ENCODE peak calls at places on chromosome X, in eight cellular contexts. A, K, W, Q, Y, E, C and P are unnamed samples.

GRCh38 chrX:132501606-132502005 is 12.8 kb upstream of the MBNL3 start:
- DNase-seq in A (no peak), K (no peak), W (no peak), Q (no peak), Y (no peak), E (no peak), C (no peak), P (no peak)

GRCh38 chrX:34058005-34058404 is 74.1 kb downstream of the FAM47A start:
- DNase-seq in A (no peak), K (no peak), W (no peak), Q (no peak), Y (no peak), E (no peak), C (no peak), P (no peak)

GRCh38 chrX:63784346-63784901 is 590 bp downstream of the ARHGEF9 start:
- DNase-seq in A (no peak), K (no peak), W (no peak), Q (peak; percentile 4), Y (no peak), E (no peak), C (peak; percentile 1), P (no peak)

GRCh38 chrX:150216716-150217115 is 146.4 kb upstream of the MAMLD1 start:
- DNase-seq in A (no peak), K (no peak), W (no peak), Q (no peak), Y (no peak), E (no peak), C (no peak), P (no peak)

GRCh38 chrX:2650865-2651264 is 40.2 kb upstream of the CD99 start:
- DNase-seq in A (no peak), K (no peak), W (no peak), Q (no peak), Y (no peak), E (no peak), C (no peak), P (no peak)

GRCh38 chrX:31384471-31384870 is 312.6 kb upstream of the FTHL17 start:
- DNase-seq in A (no peak), K (no peak), W (no peak), Q (no peak), Y (no peak), E (no peak), C (no peak), P (no peak)

GRCh38 chrX:118761950-118762725 is 34.7 kb downstream of the IL13RA1 start:
- DNase-seq in A (no peak), K (no peak), W (peak; percentile 1), Q (peak; percentile 35), Y (no peak), E (no peak), C (no peak), P (peak; percentile 2)

GRCh38 chrX:111098874-111099273 is 2.9 kb downstream of the PAK3 start:
- DNase-seq in A (peak; percentile 58), K (peak; percentile 75), W (peak; percentile 61), Q (peak; percentile 89), Y (peak; percentile 25), E (no peak), C (peak; percentile 63), P (peak; percentile 66)

GRCh38 chrX:826026-826425 is 195.4 kb downstream of the SHOX start:
- DNase-seq in A (no peak), K (no peak), W (no peak), Q (no peak), Y (peak; percentile 44), E (no peak), C (no peak), P (no peak)

GRCh38 chrX:1661048-1661921 is 46.4 kb downstream of the ASMT start:
- DNase-seq in A (peak; percentile 23), K (no peak), W (peak; percentile 97), Q (peak; percentile 80), Y (no peak), E (no peak), C (no peak), P (peak; percentile 98)

GRCh38 chrX:133151320-133151719 is 54.4 kb upstream of the USP26 start:
- DNase-seq in A (no peak), K (no peak), W (no peak), Q (no peak), Y (no peak), E (no peak), C (no peak), P (no peak)

GRCh38 chrX:54961750-54962149 is 32.2 kb downstream of the PFKFB1 start:
- DNase-seq in A (no peak), K (no peak), W (no peak), Q (no peak), Y (no peak), E (no peak), C (no peak), P (no peak)

GRCh38 chrX:119997570-119997969 is 54.0 kb upstream of the NKAP start:
- DNase-seq in A (no peak), K (no peak), W (no peak), Q (no peak), Y (no peak), E (no peak), C (no peak), P (no peak)

GRCh38 chrX:63855896-63856295 is 70.9 kb upstream of the ARHGEF9 start:
- DNase-seq in A (no peak), K (no peak), W (no peak), Q (no peak), Y (peak; percentile 14), E (no peak), C (no peak), P (no peak)

GRCh38 chrX:9510980-9511379 is 46.1 kb downstream of the TBL1X start:
- DNase-seq in A (no peak), K (no peak), W (no peak), Q (no peak), Y (no peak), E (no peak), C (no peak), P (no peak)

GRCh38 chrX:20270557-20270880 is 3.8 kb upstream of the RPS6KA3 start:
- DNase-seq in A (no peak), K (no peak), W (no peak), Q (no peak), Y (no peak), E (no peak), C (no peak), P (no peak)

GRCh38 chrX:150094375-150094774 is 156.1 kb upstream of the EOLA2 start:
- DNase-seq in A (no peak), K (no peak), W (no peak), Q (no peak), Y (no peak), E (no peak), C (no peak), P (no peak)

GRCh38 chrX:25021132-25021498 is 5.3 kb upstream of the ARX start:
- DNase-seq in A (no peak), K (no peak), W (no peak), Q (no peak), Y (no peak), E (no peak), C (no peak), P (no peak)

GRCh38 chrX:7088968-7089615 is 58.4 kb upstream of the STS start:
- DNase-seq in A (no peak), K (peak; percentile 19), W (peak; percentile 49), Q (peak; percentile 26), Y (no peak), E (no peak), C (no peak), P (peak; percentile 68)

GRCh38 chrX:151081016-151081415 is 95.4 kb upstream of the GPR50 start:
- DNase-seq in A (no peak), K (peak; percentile 4), W (no peak), Q (no peak), Y (no peak), E (no peak), C (no peak), P (no peak)

GRCh38 chrX:42128020-42128419 is 204.7 kb upstream of the CASK start:
- DNase-seq in A (no peak), K (no peak), W (peak; percentile 56), Q (no peak), Y (no peak), E (no peak), C (no peak), P (peak; percentile 10)

GRCh38 chrX:70196961-70197805 is 19.9 kb downstream of the DGAT2L6 start:
- DNase-seq in A (peak; percentile 25), K (peak; percentile 36), W (peak; percentile 67), Q (peak; percentile 65), Y (peak; percentile 51), E (no peak), C (peak; percentile 48), P (peak; percentile 78)

GRCh38 chrX:47078129-47079043 is at the start of gene RGN:
- DNase-seq in A (peak; percentile 69), K (peak; percentile 48), W (no peak), Q (peak; percentile 11), Y (no peak), E (no peak), C (no peak), P (no peak)

GRCh38 chrX:154026136-154026806 is 6.6 kb upstream of the IRAK1 start:
- DNase-seq in A (no peak), K (no peak), W (no peak), Q (no peak), Y (no peak), E (no peak), C (no peak), P (no peak)
- TF ChIP-seq CTCF in A (no peak), K (no peak), W (no peak), Q (no peak), Y (no peak), E (no peak), C (no peak), P (no peak)

DNA sequence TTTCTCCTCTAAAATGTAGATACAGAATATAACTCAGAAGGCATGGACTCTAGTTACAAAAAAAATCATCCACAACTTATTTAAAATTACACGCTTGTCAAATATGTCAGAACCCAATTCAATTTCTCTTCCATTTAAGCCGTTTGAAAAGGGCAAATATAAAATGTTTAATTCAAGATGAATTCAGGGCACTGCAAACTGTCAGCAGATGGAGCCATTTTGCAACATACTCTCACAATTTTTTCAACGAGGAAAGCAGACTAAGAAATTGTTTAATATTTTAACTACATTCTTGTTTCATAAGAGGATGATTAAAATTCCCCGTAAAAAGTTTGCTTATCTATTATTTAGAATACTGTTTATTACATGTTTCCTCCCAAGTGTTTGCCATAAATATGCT is 321.3 kb upstream of the CPXCR1 start:
- DNase-seq in A (no peak), K (peak; percentile 3), W (no peak), Q (no peak), Y (no peak), E (no peak), C (no peak), P (no peak)
- TF ChIP-seq CTCF in A (no peak), K (no peak), W (no peak), Q (peak; percentile 51), Y (no peak), E (no peak), C (peak; percentile 65), P (no peak)

DNA sequence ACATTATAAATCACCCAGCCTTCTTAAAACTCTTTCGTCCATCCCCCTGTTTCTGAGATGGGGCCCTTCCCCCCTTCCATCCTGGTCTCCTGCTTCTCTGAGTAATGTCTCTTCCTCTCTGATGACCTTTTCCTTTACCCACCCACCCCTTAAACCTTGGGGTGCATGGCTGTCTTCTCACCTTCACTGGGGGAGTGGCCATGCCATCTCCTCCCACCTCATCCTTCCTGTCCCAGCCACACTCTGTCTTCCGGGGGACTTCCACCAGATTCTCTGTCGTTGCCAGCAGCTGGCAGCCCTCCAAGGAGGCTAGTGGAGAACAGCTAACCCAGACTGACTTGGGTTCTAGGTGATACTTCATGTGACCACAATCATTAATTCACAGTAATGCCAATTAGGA is 83.2 kb upstream of the SCML1 start:
- DNase-seq in A (no peak), K (no peak), W (peak; percentile 11), Q (no peak), Y (no peak), E (no peak), C (no peak), P (peak; percentile 78)
- TF ChIP-seq CTCF in A (no peak), K (no peak), W (no peak), Q (no peak), Y (no peak), E (no peak), C (no peak), P (no peak)

GRCh38 chrX:50448565-50448964 is 22.1 kb downstream of the DGKK start:
- DNase-seq in A (no peak), K (no peak), W (peak; percentile 10), Q (no peak), Y (no peak), E (no peak), C (no peak), P (no peak)
- TF ChIP-seq CTCF in A (no peak), K (no peak), W (peak; percentile 6), Q (peak; percentile 17), Y (no peak), E (no peak), C (no peak), P (no peak)